ENCODE peak calls at places on chromosomes 7 and 10, in six cellular contexts. F is HL-60, M is sigmoid colon, H is breast epithelium, E is GM12878, B is HepG2. W is an unnamed sample.

GRCh38 chr7:115410427-115410805 is 488.5 kb downstream of the MDFIC start:
- DNase-seq in B (no peak), F (peak), H (no peak), E (no peak), M (no peak), W (no peak)

GRCh38 chr10:3734111-3734510 is 50.9 kb downstream of the KLF6 start:
- DNase-seq in H (no peak), F (no peak), M (no peak), B (no peak), E (no peak), W (no peak)

GRCh38 chr10:122286872-122287271 is 15.8 kb downstream of the BTBD16 start:
- DNase-seq in E (no peak), B (no peak), H (no peak), F (no peak), M (peak), W (no peak)

GRCh38 chr10:119263966-119264621 is 56.7 kb downstream of the GRK5 start:
- DNase-seq in H (no peak), E (no peak), F (no peak), M (no peak), B (no peak), W (no peak)

GRCh38 chr7:77433901-77434300 is 17.8 kb upstream of the GSAP start:
- DNase-seq in E (no peak), B (no peak), H (no peak), F (no peak), M (no peak), W (no peak)

GRCh38 chr10:112296908-112297331 is 13.7 kb downstream of the TECTB start:
- DNase-seq in F (no peak), E (no peak), H (no peak), M (no peak), B (peak), W (no peak)

GRCh38 chr7:19665399-19666008 is 43.3 kb downstream of the POLR1F start:
- DNase-seq in F (no peak), M (no peak), H (no peak), E (no peak), B (peak), W (no peak)

GRCh38 chr7:158685727-158686126 is 18.9 kb downstream of the NCAPG2 start:
- DNase-seq in B (no peak), F (no peak), E (no peak), M (no peak), H (no peak), W (no peak)

GRCh38 chr10:24349379-24350110 is 140.6 kb downstream of the KIAA1217 start:
- DNase-seq in M (no peak), E (no peak), H (no peak), B (no peak), F (no peak), W (no peak)

GRCh38 chr7:69873512-69873911 is 275.2 kb downstream of the AUTS2 start:
- DNase-seq in E (no peak), M (no peak), B (no peak), F (no peak), H (no peak), W (no peak)

GRCh38 chr7:2399848-2400587 is 3.4 kb upstream of the CHST12 start:
- DNase-seq in B (peak), E (no peak), H (peak), M (peak), F (peak), W (peak)

GRCh38 chr10:117352724-117353123 is 22.5 kb downstream of the PDZD8 start:
- DNase-seq in M (no peak), E (no peak), B (no peak), F (no peak), H (no peak), W (no peak)

GRCh38 chr7:112067609-112068540 is 138.3 kb downstream of the DOCK4 start:
- DNase-seq in E (no peak), B (no peak), F (no peak), M (no peak), H (no peak), W (no peak)

GRCh38 chr10:62333988-62334682 is 40.0 kb upstream of the ZNF365 start:
- DNase-seq in H (no peak), B (no peak), E (no peak), M (no peak), F (no peak), W (no peak)

GRCh38 chr7:101588131-101588935 is 40.8 kb downstream of the MYL10 start:
- DNase-seq in M (no peak), E (no peak), B (no peak), H (no peak), F (no peak), W (no peak)

GRCh38 chr10:119620241-119620753 is 23.5 kb upstream of the TIAL1 start:
- DNase-seq in F (no peak), M (no peak), H (no peak), B (no peak), E (no peak), W (no peak)

DNA sequence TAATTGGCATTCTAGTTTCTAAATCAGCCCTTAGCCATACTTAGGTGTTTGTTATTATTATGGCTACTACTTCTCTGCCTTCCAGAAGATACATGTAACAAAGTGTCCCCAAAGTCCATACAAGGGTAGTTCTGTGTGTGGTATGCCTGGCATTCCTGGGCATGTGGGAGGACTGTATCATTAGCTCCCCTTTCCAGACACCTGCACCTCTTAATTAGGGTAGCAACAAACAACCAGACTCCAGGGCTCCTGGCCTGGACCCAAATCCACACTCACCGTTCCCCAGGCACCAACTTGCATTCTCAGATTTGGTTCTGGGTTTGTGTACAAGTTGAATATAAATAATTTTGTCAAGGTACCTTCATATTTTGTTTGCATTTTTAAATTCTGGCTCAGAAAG is 15.5 kb upstream of the CALD1 start:
- DNase-seq in M (no peak), H (no peak), B (no peak), F (no peak), E (no peak), W (no peak)
- TF ChIP-seq POLR2AphosphoS5 in M (no peak), H (no peak), B (no peak), F (no peak), E (no peak), W (no peak)

GRCh38 chr10:72086466-72087391 is 1.6 kb downstream of the SPOCK2 start:
- DNase-seq in F (peak), M (no peak), B (peak), H (no peak), E (no peak), W (no peak)
- TF ChIP-seq CTCF in F (no peak), M (no peak), B (peak), H (no peak), E (no peak), W (no peak)

GRCh38 chr7:75625868-75626267 is 112.9 kb downstream of the HIP1 start:
- DNase-seq in F (no peak), M (no peak), B (no peak), H (no peak), E (no peak), W (no peak)

GRCh38 chr7:75626954-75627353 is 111.8 kb downstream of the HIP1 start:
- DNase-seq in E (no peak), M (no peak), B (no peak), H (no peak), F (no peak), W (no peak)

GRCh38 chr7:75623390-75624133 is 115.2 kb downstream of the HIP1 start:
- DNase-seq in E (no peak), H (no peak), F (no peak), M (no peak), B (no peak), W (no peak)

GRCh38 chr7:75621124-75621523 is 117.6 kb downstream of the HIP1 start:
- DNase-seq in B (no peak), M (no peak), H (no peak), F (no peak), E (peak), W (no peak)

DNA sequence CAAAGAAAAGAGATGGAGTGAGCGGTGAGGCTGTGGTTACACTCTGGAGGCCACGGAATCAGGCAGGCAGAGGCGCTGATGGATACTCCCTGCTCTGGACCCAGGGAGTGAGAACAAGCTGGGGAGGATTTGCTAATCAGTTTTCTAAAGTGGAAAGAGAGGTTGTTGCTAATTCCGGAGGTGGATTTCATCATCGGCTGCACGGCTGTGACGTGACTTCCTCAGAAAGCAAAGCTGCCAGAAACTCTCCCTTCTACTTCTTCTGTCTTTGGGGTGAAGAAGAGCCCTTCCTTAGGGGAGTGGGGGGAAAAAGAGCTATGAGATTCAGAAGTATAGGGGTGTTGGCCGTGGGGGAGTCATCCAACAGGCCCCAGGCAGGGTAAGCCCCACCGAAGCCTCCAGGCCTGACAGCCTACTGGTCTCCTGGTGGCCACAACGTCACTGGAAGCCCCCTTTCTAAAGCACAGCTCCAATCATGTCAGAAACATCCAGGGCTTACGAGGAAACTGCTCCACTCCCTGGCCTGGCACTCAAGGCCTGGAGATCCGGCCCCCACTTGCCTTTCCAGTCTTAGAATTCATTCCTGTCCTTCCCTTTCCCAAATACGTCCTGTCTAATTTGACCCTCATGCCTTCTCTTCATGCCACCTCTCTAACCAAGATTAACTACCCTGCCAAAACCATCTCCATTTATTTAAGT is 114.5 kb downstream of the HIP1 start:
- DNase-seq in E (no peak), M (peak), F (peak), H (no peak), B (no peak), W (no peak)
- TF ChIP-seq POLR2AphosphoS5 in E (no peak), M (no peak), F (peak), H (no peak), B (no peak), W (no peak)

GRCh38 chr7:16688249-16688648 is 42.3 kb downstream of the BZW2 start:
- DNase-seq in E (no peak), F (no peak), H (no peak), B (no peak), M (no peak), W (no peak)
- TF ChIP-seq CTCF in E (no peak), F (no peak), H (no peak), B (no peak), M (no peak), W (no peak)

DNA sequence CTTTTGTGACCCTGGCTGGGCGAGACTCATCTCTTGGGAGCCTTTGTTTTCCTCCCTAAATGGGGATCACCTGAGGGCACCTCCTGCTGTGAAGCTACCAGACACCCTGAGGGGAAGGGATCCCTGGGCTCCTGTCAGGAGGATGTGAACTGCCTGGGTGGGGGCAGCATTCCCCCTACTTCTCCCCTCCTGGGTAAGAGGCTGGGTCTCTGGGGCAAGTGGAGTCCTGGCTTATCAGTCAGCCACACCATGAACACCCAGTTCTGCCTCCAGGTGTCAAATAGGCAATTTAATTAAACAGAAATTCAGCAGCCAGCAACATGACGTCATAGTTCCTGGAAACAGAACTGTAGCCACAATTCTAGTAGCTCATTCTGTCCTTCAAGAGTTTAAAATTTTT is 97.7 kb upstream of the RET start:
- DNase-seq in F (no peak), M (no peak), H (no peak), E (no peak), B (no peak), W (peak)
- TF ChIP-seq POLR2AphosphoS5 in F (no peak), M (no peak), H (no peak), E (no peak), B (no peak), W (no peak)

GRCh38 chr7:5477723-5478531 is 54.3 kb upstream of the TNRC18 start:
- DNase-seq in H (no peak), B (no peak), F (no peak), E (no peak), M (no peak), W (no peak)
- TF ChIP-seq CTCF in H (no peak), B (peak), F (no peak), E (peak), M (no peak), W (peak)